ENCODE peak calls at places on chromosomes 6 and 20, in five cellular contexts. X is left lung; W is upper lobe of left lung; I is CD4-positive, alpha-beta T cell; K is thoracic aorta. Q is an unnamed sample.
A peak's percentile ranks its signal among the peaks of the same experiment; 100 is the strongest.

GRCh38 chr6:30981942-30982772 is 1.4 kb upstream of the MUC21 start:
- DNase-seq in I (no peak), K (no peak), W (no peak), X (peak; percentile 48), Q (no peak)

GRCh38 chr6:31270788-31271640 is 878 bp downstream of the HLA-C start:
- DNase-seq in K (no peak), W (peak; percentile 89), I (no peak), X (peak; percentile 81), Q (peak; percentile 64)

GRCh38 chr20:61523145-61523544 is 271.1 kb downstream of the CDH4 start:
- DNase-seq in X (no peak), I (no peak), K (no peak), W (no peak), Q (no peak)

GRCh38 chr20:62045529-62046277 is 20.0 kb downstream of the TAF4 start:
- DNase-seq in I (no peak), K (no peak), W (no peak), X (no peak), Q (no peak)

GRCh38 chr6:4506806-4507205 is 269.4 kb upstream of the CDYL start:
- DNase-seq in X (no peak), K (no peak), W (no peak), I (no peak), Q (no peak)

GRCh38 chr6:131101911-131102680 is 33.2 kb upstream of the AKAP7 start:
- DNase-seq in X (no peak), I (no peak), W (no peak), K (no peak), Q (no peak)

GRCh38 chr20:22379472-22379871 is 204.9 kb downstream of the FOXA2 start:
- DNase-seq in I (no peak), W (no peak), K (no peak), X (no peak), Q (no peak)

GRCh38 chr20:37329481-37330165 is 16.3 kb upstream of the SRC start:
- DNase-seq in W (no peak), I (no peak), X (no peak), K (no peak), Q (no peak)

GRCh38 chr6:2546941-2547716 is 203.6 kb downstream of the MYLK4 start:
- DNase-seq in X (no peak), I (no peak), K (no peak), W (no peak), Q (no peak)

GRCh38 chr6:33905081-33905609 is 101.3 kb upstream of the MLN start:
- DNase-seq in I (peak; percentile 31), W (no peak), K (no peak), X (no peak), Q (no peak)

GRCh38 chr6:126268087-126268486 is 71.8 kb upstream of the CENPW start:
- DNase-seq in K (no peak), X (no peak), W (no peak), I (no peak), Q (no peak)

GRCh38 chr6:127808118-127808517 is 92.7 kb downstream of the THEMIS start:
- DNase-seq in K (no peak), X (no peak), I (no peak), W (no peak), Q (no peak)

GRCh38 chr20:63394069-63394468 is 32.9 kb upstream of the CHRNA4 start:
- DNase-seq in I (no peak), K (no peak), X (no peak), W (peak; percentile 26), Q (no peak)

GRCh38 chr20:11728937-11729336 is 188.8 kb upstream of the BTBD3 start:
- DNase-seq in X (no peak), K (no peak), W (no peak), I (no peak), Q (no peak)

GRCh38 chr20:62941792-62942191 is 3.8 kb downstream of the GID8 start:
- DNase-seq in W (no peak), K (no peak), I (no peak), X (no peak), Q (no peak)

GRCh38 chr6:116764961-116765841 is at the start of gene FAM162B:
- DNase-seq in I (no peak), K (no peak), W (peak; percentile 89), X (peak; percentile 34), Q (no peak)

GRCh38 chr6:116767715-116768114 is 2.2 kb upstream of the FAM162B start:
- DNase-seq in W (no peak), K (no peak), I (no peak), X (no peak), Q (no peak)

GRCh38 chr6:116763871-116764270 is 1.6 kb downstream of the FAM162B start:
- DNase-seq in X (no peak), W (no peak), I (no peak), K (no peak), Q (no peak)

GRCh38 chr6:116764557-116764960 is 960 bp downstream of the FAM162B start:
- DNase-seq in I (no peak), W (peak; percentile 69), K (no peak), X (no peak), Q (no peak)

DNA sequence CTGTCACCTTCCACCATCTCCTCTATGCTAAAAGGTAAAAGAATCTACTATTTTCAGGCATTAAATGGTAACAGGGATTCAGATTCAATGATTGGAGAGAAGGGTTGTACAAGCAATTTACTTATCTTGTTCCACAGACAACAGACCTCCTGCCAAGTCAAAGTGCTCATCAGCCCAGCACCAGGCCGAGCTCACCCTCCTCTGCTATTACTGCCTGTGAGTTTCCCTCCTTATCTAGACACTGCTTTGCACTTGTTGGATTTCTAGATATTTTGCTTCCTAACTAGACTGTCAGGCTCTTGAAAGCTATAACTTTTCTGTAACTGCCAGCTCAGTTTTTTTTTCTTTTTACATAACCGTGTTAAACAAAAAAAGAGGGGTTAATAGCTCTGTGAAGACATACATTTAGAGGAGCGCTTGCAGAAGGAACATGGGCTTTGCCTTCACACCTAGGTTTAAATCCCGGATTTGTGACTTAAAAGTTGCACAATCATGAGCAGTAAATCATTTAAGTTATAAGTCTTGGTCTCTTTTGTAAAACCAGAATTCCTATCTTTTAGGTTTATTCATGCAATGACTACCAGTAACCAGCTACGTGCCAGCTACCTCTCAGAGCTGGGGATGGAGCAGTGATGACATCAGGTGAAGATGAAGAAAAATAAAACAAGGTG is 1.1 kb upstream of the FAM162B start:
- DNase-seq in W (no peak), K (no peak), I (no peak), X (no peak), Q (no peak)
- H3K9me3 ChIP-seq in W (no peaks in the 10 kb centered on the region), K (no peaks in the 10 kb centered on the region), I (no peaks in the 10 kb centered on the region), X (no peaks in the 10 kb centered on the region), Q (no peaks in the 10 kb centered on the region)

GRCh38 chr20:41599699-41600104 is 18.5 kb downstream of the CHD6 start:
- DNase-seq in W (no peak), X (no peak), K (no peak), I (no peak), Q (no peak)

GRCh38 chr20:41598719-41599118 is 19.5 kb downstream of the CHD6 start:
- DNase-seq in W (no peak), X (no peak), K (no peak), I (no peak), Q (no peak)

GRCh38 chr20:41592516-41593192 is 25.5 kb downstream of the CHD6 start:
- DNase-seq in K (no peak), X (no peak), W (no peak), I (no peak), Q (no peak)

DNA sequence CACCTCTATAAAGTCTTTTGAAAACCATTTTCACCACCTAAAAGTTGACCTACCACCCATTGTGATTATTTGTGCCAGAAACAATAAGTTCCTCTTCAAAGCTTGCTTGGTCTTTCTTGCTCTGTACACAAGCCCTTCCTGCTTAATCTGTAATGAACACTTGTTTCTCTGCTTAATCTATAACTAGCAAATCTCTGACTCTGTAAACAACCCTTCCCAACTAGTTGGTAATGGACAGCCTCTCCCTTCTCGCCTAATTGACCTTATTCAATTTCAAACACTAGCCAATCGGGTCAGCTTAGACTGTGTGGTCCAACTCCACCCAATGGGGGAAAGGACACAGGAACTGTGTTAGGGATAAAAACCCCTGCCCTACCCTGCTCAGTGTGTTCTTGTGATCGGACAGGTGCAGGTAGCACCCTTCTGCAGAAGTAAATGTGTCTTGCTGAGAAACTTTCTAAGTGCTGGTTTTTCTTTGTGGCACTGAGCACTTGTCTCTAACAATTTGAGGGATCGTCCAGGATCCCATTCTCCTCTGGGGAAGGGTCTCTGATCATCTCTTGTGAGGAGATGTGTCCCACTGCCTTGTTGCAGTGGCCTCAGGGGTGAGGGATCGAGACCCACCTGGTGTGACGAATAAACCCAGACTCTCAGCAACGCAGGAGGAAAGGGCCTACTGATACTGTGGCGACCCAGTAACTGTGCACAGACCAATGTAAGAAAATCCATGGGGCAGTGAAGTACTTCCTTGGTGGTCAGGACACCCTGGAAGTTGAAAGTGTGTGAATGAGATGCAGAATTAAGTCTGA is 23.5 kb downstream of the CHD6 start:
- DNase-seq in W (no peak), X (no peak), K (no peak), I (no peak), Q (no peak)
- H3K9me3 ChIP-seq in W (peaks cover 27% of the 10 kb centered on the region), X (peaks cover 3% of the 10 kb centered on the region), K (peaks cover 16% of the 10 kb centered on the region), I (peaks cover 50% of the 10 kb centered on the region), Q (peaks cover 3% of the 10 kb centered on the region)

GRCh38 chr6:168838000-168838399 is 397.0 kb downstream of the SMOC2 start:
- DNase-seq in X (no peak), I (no peak), K (no peak), W (no peak), Q (no peak)

GRCh38 chr6:168837231-168837903 is 396.4 kb downstream of the SMOC2 start:
- DNase-seq in K (no peak), W (no peak), I (no peak), X (no peak), Q (no peak)

DNA sequence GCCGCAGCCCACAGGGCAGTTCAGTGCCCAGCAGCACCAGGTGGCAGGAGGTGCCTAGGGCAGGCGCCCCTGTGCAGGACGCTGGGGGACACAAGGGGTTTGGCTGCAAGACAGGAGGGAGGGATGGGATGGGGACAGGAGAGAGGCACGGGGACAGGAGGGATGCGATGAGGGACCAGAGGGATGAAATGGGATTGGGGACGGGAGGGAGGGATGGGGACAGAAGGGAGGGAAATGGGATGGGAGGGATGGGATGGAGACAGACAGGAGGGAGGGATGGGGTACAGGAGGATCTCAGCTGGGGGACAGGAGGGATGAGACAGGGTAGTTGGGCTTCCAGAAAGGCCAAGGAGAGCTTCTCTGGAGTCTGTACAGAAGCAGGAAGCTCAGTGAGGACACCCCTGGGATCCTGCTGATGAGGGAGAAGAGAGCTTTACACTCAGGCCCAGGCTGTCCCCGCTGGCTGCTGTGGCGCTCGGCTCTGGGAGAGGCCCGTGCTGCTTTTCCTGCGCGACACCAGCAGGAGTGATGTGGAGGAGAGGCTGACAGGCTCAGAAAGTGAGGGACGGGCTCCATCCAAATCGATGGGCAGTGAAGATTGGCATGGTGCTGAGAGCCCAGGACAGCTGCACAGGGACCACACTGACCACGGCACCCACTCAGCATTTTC is 400.8 kb downstream of the SMOC2 start:
- DNase-seq in W (no peak), K (no peak), I (no peak), X (no peak), Q (no peak)
- H3K9me3 ChIP-seq in W (no peaks in the 10 kb centered on the region), K (no peaks in the 10 kb centered on the region), I (no peaks in the 10 kb centered on the region), X (no peaks in the 10 kb centered on the region), Q (no peaks in the 10 kb centered on the region)

DNA sequence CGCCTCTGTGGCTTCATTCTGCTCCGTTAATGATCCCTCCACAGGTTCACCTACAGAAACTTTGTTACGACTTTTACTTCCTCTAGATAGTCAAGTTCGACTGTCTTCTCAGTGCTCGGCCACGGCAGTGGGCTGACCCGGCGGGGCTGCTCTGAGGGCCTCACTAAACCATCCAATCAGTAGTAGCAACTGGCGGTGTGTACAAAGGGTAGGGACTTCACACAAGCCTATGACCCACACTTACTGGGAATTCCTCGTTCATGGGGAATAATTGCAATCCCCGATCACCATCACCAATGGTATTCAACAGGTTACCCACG is 1959.2 kb upstream of the DEFB115 start:
- DNase-seq in X (no peak), K (no peak), W (peak; percentile 65), I (no peak), Q (no peak)
- H3K9me3 ChIP-seq in X (no peaks in the 10 kb centered on the region), K (no peaks in the 10 kb centered on the region), W (peaks cover 14% of the 10 kb centered on the region), I (peaks cover 9% of the 10 kb centered on the region), Q (no peaks in the 10 kb centered on the region)